ENCODE peak calls at places on chromosomes 13 and 19, in nine cellular contexts. I is uterus, B is breast epithelium, D is fibroblast of lung, C is esophagus squamous epithelium, L is left lung, V is thoracic aorta, O is heart right ventricle, N is H9. G is an unnamed sample.

GRCh38 chr19:33248954-33249613 is 23.4 kb upstream of the SLC7A10 start:
- DNase-seq in I (no peak), B (no peak), D (no peak), C (no peak), L (peak; percentile 73), V (no peak), O (no peak), N (no peak), G (peak; percentile 20)

GRCh38 chr19:42143341-42144234 is 11.3 kb upstream of the POU2F2 start:
- DNase-seq in I (no peak), B (no peak), D (peak; percentile 29), C (no peak), L (no peak), V (no peak), O (no peak), N (peak; percentile 73), G (no peak)

GRCh38 chr19:31819837-31820236 is 470.6 kb upstream of the TSHZ3 start:
- DNase-seq in I (no peak), B (no peak), D (no peak), C (no peak), L (no peak), V (no peak), O (no peak), N (no peak), G (no peak)

GRCh38 chr19:49512970-49513745 is 697 bp downstream of the FCGRT start:
- DNase-seq in I (peak; percentile 70), B (no peak), D (no peak), C (no peak), L (peak; percentile 64), V (no peak), O (peak; percentile 66), N (peak; percentile 82), G (no peak)

GRCh38 chr19:3358919-3359849 is 7.2 kb upstream of the NFIC start:
- DNase-seq in I (peak; percentile 65), B (no peak), D (peak; percentile 57), C (no peak), L (peak; percentile 69), V (no peak), O (peak; percentile 72), N (no peak), G (no peak)

GRCh38 chr13:47291116-47291656 is 394.3 kb upstream of the HTR2A start:
- DNase-seq in I (no peak), B (no peak), D (peak; percentile 52), C (no peak), L (no peak), V (no peak), O (no peak), N (no peak), G (no peak)

GRCh38 chr13:48615017-48615416 is 38.7 kb upstream of the CYSLTR2 start:
- DNase-seq in I (no peak), B (no peak), D (no peak), C (no peak), L (no peak), V (no peak), O (no peak), N (no peak), G (no peak)

GRCh38 chr13:52784591-52785340 is 45.1 kb upstream of the CNMD start:
- DNase-seq in I (no peak), B (no peak), D (no peak), C (no peak), L (no peak), V (no peak), O (no peak), N (no peak), G (no peak)

DNA sequence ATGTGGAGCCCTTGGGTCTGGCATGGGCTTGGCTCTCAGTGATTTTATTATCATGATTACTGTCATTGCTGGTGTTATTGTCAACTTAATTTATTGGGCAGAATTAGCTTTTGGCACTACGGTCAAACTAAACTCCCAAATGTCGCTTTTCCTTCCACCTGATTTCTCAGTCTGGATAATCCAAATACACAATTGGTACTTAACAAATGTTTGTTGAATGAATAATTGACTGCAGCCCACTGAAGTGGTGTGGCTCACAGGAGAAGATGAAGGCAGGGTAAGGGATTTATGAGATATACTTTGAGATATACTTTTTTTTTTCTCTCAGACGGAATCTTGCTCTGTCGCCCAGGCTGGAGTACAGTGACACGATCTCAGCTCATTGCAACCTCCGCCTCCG is 1.5 kb downstream of the COLGALT1 start:
- DNase-seq in I (no peak), B (no peak), D (no peak), C (no peak), L (no peak), V (no peak), O (no peak), N (no peak), G (no peak)
- H3K27ac ChIP-seq in I (no peak overlapping the region), B (no peak overlapping the region), D (peak overlapping the region; percentile 79), C (no peak overlapping the region), L (peak overlapping the region; percentile 78), V (no peak overlapping the region), O (peak overlapping the region; percentile 91), N (no peak overlapping the region), G (peak overlapping the region; percentile 96)

GRCh38 chr13:107680115-107680514 is 535.2 kb downstream of the LIG4 start:
- DNase-seq in I (no peak), B (no peak), D (no peak), C (no peak), L (no peak), V (no peak), O (no peak), N (no peak), G (no peak)
- TF ChIP-seq CTCF in I (no peak), B (no peak), D (no peak), C (no peak), L (no peak), V (no peak), O (no peak), N (peak; percentile 35), G (no peak)

DNA sequence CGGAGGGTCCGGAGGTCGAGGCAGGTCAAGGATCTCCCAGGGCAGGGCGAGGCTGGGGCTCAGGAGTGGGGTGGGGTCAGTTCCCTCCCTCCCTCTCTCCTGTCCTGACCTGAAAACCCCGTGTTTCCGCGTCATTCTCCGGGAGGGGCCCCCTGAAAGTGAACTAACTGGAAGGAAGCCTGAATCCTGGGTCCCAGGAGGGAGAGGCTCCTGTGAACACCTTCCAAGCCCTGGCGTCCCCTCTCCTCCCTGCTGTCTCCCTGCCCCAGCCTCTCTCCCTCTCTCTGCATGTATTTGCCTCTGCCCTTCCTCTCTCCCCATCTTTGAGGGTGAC is 741 bp upstream of the CADM4 start:
- DNase-seq in I (no peak), B (no peak), D (no peak), C (no peak), L (no peak), V (no peak), O (no peak), N (no peak), G (no peak)
- H3K27ac ChIP-seq in I (no peak overlapping the region), B (no peak overlapping the region), D (no peak overlapping the region), C (no peak overlapping the region), L (no peak overlapping the region), V (no peak overlapping the region), O (no peak overlapping the region), N (no peak overlapping the region), G (peak overlapping the region; percentile 53)

GRCh38 chr13:41909524-41909923 is 51.4 kb downstream of the VWA8 start:
- DNase-seq in I (no peak), B (no peak), D (peak; percentile 44), C (no peak), L (no peak), V (no peak), O (no peak), N (no peak), G (peak; percentile 32)

GRCh38 chr13:41900918-41901317 is 60.0 kb downstream of the VWA8 start:
- DNase-seq in I (no peak), B (no peak), D (no peak), C (no peak), L (no peak), V (no peak), O (no peak), N (no peak), G (no peak)

GRCh38 chr13:41905600-41906254 is 55.2 kb downstream of the VWA8 start:
- DNase-seq in I (no peak), B (no peak), D (peak; percentile 36), C (no peak), L (no peak), V (no peak), O (no peak), N (no peak), G (peak; percentile 64)
- TF ChIP-seq CTCF in I (peak; percentile 46), B (peak; percentile 39), D (peak; percentile 34), C (peak; percentile 55), L (peak; percentile 30), V (no peak), O (peak; percentile 57), N (peak; percentile 73), G (peak; percentile 79)